ENCODE peak calls at places on chromosomes 6 and 20, in five cellular contexts. M, F, X, Q and U are unnamed samples.

GRCh38 chr6:15313367-15313766 is 67.5 kb downstream of the JARID2 start:
- DNase-seq in M (no peak), X (no peak), Q (no peak), F (no peak), U (no peak)

GRCh38 chr20:53981130-53981529 is 89.3 kb downstream of the BCAS1 start:
- DNase-seq in M (no peak), X (no peak), Q (no peak), F (no peak), U (no peak)

GRCh38 chr6:167761794-167762258 is 64.9 kb upstream of the AFDN start:
- DNase-seq in Q (peak), M (no peak), F (no peak), X (no peak), U (no peak)

GRCh38 chr6:40535105-40535783 is 51.9 kb downstream of the LRFN2 start:
- DNase-seq in X (no peak), M (no peak), F (no peak), Q (no peak), U (no peak)

GRCh38 chr6:133114973-133115372 is 126.2 kb upstream of the EYA4 start:
- DNase-seq in Q (no peak), F (no peak), X (no peak), M (no peak), U (no peak)

GRCh38 chr6:126075335-126076071 is 89.2 kb downstream of the TRMT11 start:
- DNase-seq in M (no peak), F (peak), Q (no peak), X (no peak), U (no peak)

GRCh38 chr6:113428702-113429101 is 428.4 kb upstream of the MARCKS start:
- DNase-seq in F (no peak), X (no peak), M (no peak), Q (no peak), U (no peak)

GRCh38 chr6:63598251-63599036 is 26.2 kb downstream of the LOC128125822 start:
- DNase-seq in M (no peak), F (peak), X (peak), Q (peak), U (peak)

GRCh38 chr6:26431258-26432162 is 8.8 kb upstream of the BTN3A3 start:
- DNase-seq in Q (no peak), X (no peak), F (no peak), M (no peak), U (no peak)

GRCh38 chr20:32559753-32560380 is 25.3 kb downstream of the NOL4L start:
- DNase-seq in F (no peak), M (no peak), Q (no peak), X (no peak), U (no peak)

GRCh38 chr20:19026121-19026878 is 186.1 kb upstream of the SLC24A3 start:
- DNase-seq in X (peak), M (no peak), Q (no peak), F (no peak), U (no peak)

GRCh38 chr20:57838670-57839142 is 128.9 kb upstream of the PMEPA1 start:
- DNase-seq in F (no peak), Q (no peak), X (no peak), M (no peak), U (no peak)

GRCh38 chr6:21902766-21903165 is 309.2 kb downstream of the SOX4 start:
- DNase-seq in X (no peak), F (no peak), Q (no peak), M (no peak), U (no peak)

GRCh38 chr6:43951063-43951755 is 176.0 kb downstream of the MRPL14 start:
- DNase-seq in X (no peak), Q (peak), F (peak), M (peak), U (peak)

GRCh38 chr6:3228791-3229565 is 1.5 kb upstream of the TUBB2B start:
- DNase-seq in M (no peak), F (no peak), X (no peak), Q (no peak), U (no peak)

GRCh38 chr6:159151266-159151855 is 17.8 kb upstream of the FNDC1 start:
- DNase-seq in M (no peak), F (peak), X (no peak), Q (peak), U (peak)

GRCh38 chr6:118565317-118565960 is 17.3 kb downstream of the PLN start:
- DNase-seq in Q (peak), M (no peak), F (peak), X (peak), U (peak)

GRCh38 chr20:25987073-25987927 is 290.6 kb upstream of the ZNF337 start:
- DNase-seq in F (peak), M (no peak), Q (no peak), X (no peak), U (no peak)
- TF ChIP-seq YY1 in F (no peak), M (no peak), Q (no peak), X (no peak), U (no peak)

DNA sequence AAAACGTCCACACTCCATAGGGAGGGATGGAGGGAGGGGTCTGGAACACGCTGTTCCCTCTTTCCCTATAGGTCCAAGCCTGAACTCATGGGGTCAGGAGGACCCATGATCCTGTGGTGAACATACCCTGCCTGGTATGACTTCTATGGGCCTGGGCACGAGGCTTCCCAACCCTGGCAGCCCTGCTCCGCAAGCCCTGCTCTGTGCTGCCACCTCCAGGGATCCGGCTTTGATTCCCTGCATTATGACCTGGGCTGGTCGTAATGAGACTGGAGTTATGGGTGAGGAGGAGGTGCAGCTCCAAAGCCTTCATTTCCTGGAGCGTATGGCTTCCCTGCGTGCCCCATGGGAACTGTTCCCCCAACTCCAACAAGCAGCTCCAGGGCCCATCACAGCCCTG is 54.9 kb downstream of the CDH22 start:
- DNase-seq in M (peak), F (no peak), Q (peak), X (no peak), U (peak)
- TF ChIP-seq SRF in M (no peak), F (no peak), Q (no peak), X (no peak), U (no peak)

DNA sequence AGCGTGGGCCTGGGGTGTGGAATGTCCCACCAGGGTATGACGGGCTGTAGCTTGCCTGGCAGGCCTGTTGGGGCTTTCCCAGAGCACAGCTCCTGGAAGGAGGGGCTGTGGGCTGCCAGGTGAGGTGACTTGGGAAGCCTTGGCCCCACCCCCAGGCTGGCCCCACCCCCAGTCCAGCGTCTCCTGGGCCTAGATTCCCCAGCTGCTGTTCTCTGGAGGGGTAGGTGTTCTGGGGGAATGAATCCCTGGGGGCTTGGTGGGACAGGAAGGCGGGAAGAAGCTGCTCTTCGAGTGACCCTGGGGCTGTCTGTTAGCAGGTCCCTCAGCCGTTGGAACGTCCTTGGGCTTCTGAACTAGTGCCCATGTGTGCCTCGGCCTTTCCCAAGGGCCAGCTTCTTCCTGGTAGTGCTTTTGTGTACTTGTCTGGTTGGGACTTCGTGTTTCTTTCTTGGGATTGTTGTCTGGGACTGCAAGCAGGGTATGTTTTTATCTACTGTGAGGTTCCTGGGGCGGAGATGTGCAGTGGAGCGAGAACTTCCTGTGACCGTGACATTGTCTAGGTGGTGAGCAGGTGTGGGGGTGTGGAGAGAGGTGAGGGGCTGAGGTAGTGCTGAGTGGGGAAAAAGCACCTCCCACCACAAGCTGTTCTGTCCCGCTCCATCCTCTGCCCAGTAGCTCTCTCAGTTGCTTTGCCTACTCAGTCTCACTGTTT is 1.4 kb upstream of the DDR1 start:
- DNase-seq in F (peak), X (peak), M (no peak), Q (no peak), U (peak)
- TF ChIP-seq YY1 in F (no peak), X (no peak), M (no peak), Q (no peak), U (no peak)

GRCh38 chr20:16106191-16106849 is 466.9 kb downstream of the KIF16B start:
- DNase-seq in F (no peak), X (no peak), Q (peak), M (no peak), U (no peak)
- TF ChIP-seq SRF in F (no peak), X (no peak), Q (no peak), M (no peak), U (no peak)

GRCh38 chr20:725491-725890 is 42.8 kb downstream of the SLC52A3 start:
- DNase-seq in Q (no peak), F (no peak), M (no peak), X (no peak), U (no peak)

GRCh38 chr20:726160-726559 is 42.1 kb downstream of the SLC52A3 start:
- DNase-seq in Q (no peak), M (no peak), F (no peak), X (no peak), U (no peak)

GRCh38 chr20:731891-732560 is 36.3 kb downstream of the SLC52A3 start:
- DNase-seq in M (no peak), F (no peak), X (no peak), Q (no peak), U (no peak)

GRCh38 chr20:730005-730404 is 38.3 kb downstream of the SLC52A3 start:
- DNase-seq in X (no peak), F (no peak), Q (no peak), M (no peak), U (no peak)

DNA sequence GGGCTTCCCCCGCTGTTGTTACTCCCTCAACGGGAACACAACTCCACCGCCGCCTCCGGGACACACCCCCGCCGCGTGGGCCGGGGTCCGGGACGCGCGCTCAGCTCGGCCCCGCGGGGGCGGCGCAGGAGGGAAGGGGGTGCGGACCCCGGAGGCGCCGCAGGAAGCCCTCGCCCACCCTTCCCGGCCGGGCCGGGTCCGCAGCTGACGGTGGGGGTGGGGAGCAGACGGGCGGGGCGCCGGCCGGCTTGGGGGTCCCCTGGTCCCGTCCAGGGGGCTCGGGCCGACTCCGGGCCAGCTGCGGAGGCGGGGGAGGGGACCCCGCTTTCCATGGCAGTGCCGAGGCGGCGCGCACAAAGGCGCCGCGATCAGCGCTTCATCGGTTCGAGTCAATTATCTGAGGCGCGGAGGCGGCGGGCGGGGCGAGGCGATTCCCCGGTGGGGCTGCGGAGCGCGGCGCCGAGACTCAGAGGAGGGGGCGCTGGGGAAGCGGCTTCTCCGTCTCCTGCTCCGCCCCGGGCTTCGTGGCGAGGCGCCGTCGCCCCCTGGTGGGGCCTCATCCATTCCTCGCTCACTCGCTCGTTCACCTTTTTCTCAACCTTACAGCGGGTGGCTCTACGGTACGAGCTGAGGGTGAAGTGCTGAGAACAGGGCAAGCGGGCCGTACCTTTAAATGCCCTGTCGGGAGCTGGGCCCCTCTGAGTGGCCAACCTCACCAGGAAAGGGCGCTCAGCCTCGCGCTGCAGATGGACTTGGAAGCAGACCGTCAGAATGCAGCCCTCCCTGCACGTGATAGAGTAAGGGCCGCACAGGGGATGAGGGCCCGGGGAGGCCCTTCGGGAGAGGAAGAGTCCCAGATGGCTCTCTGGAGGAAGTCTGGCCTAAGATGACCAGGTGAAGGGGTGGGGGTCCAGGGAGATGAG is 40.0 kb downstream of the SLC52A3 start:
- DNase-seq in Q (peak), F (peak), X (no peak), M (peak), U (no peak)
- TF ChIP-seq YY1 in Q (peak), F (no peak), X (no peak), M (peak), U (no peak)

GRCh38 chr6:139515511-139515910 is 141.1 kb upstream of the CITED2 start:
- DNase-seq in Q (peak), F (no peak), M (no peak), X (no peak), U (no peak)
- TF ChIP-seq SRF in Q (no peak), F (no peak), M (no peak), X (no peak), U (no peak)

DNA sequence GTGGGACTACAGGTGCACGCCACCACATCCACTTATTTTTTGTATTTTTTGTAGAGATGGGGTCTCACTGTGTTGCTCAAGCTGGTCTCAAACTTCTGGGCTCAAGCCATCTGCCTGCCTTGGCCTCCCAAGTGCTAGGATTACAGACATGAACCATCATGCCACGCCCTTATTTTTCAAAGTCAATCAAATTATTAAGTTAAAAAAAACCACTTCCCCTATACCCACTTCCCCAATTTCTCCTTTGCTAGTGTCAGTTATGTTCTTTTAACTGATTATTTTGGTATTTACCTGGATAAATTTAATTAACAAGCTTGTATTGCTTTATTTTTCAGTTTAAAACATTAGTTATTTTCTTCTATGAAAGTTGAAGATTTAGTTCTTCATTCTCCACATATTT is 49.6 kb downstream of the RIOK1 start:
- DNase-seq in X (no peak), Q (no peak), M (no peak), F (no peak), U (no peak)
- TF ChIP-seq YY1 in X (no peak), Q (no peak), M (no peak), F (no peak), U (no peak)

GRCh38 chr6:121944361-121944760 is 455.1 kb upstream of the HSF2 start:
- DNase-seq in M (no peak), X (no peak), Q (no peak), F (no peak), U (no peak)
- TF ChIP-seq SRF in M (no peak), X (no peak), Q (no peak), F (no peak), U (no peak)

GRCh38 chr20:12627485-12627884 is 381.3 kb upstream of the SPTLC3 start:
- DNase-seq in Q (no peak), M (no peak), F (no peak), X (no peak), U (no peak)
- TF ChIP-seq YY1 in Q (no peak), M (no peak), F (no peak), X (no peak), U (no peak)

GRCh38 chr20:50682065-50682464 is 9.3 kb downstream of the RIPOR3 start:
- DNase-seq in F (no peak), X (no peak), M (no peak), Q (no peak), U (no peak)

GRCh38 chr20:50678213-50678898 is 13.0 kb downstream of the RIPOR3 start:
- DNase-seq in M (no peak), F (no peak), Q (peak), X (no peak), U (no peak)

GRCh38 chr20:50679753-50680105 is 11.6 kb downstream of the RIPOR3 start:
- DNase-seq in X (no peak), Q (no peak), M (no peak), F (no peak), U (no peak)

GRCh38 chr20:50681359-50682064 is 9.8 kb downstream of the RIPOR3 start:
- DNase-seq in M (no peak), F (no peak), Q (no peak), X (no peak), U (no peak)

GRCh38 chr20:50680106-50680960 is 11.0 kb downstream of the RIPOR3 start:
- DNase-seq in Q (peak), F (no peak), X (no peak), M (no peak), U (no peak)
- TF ChIP-seq SRF in Q (no peak), F (no peak), X (no peak), M (no peak), U (no peak)